ENCODE peak calls at places on chromosomes 7 and 10, in five cellular contexts. C is brain pericyte, P is fibroblast of the aortic adventitia, W is NCI-H1105 treated with DMSO at 0.1 percent for 48 hours, D is left ventricle myocardium superior. M is an unnamed sample.
A peak's percentile ranks its signal among the peaks of the same experiment; 100 is the strongest.

GRCh38 chr7:38862666-38863065 is 46.3 kb downstream of the VPS41 start:
- DNase-seq in C (no peak), P (no peak), W (no peak), D (no peak), M (no peak)

GRCh38 chr10:46229144-46229563 is 57.6 kb upstream of the ANTXRL start:
- DNase-seq in C (no peak), P (peak; percentile 4), W (no peak), D (peak; percentile 6), M (no peak)

GRCh38 chr7:125357681-125358440 is 428.2 kb upstream of the POT1 start:
- DNase-seq in C (no peak), P (peak; percentile 8), W (no peak), D (no peak), M (no peak)

GRCh38 chr10:48430402-48430993 is 124.0 kb downstream of the MAPK8 start:
- DNase-seq in C (no peak), P (no peak), W (no peak), D (no peak), M (no peak)

GRCh38 chr7:30936650-30937245 is 25.1 kb downstream of the AQP1 start:
- DNase-seq in C (no peak), P (no peak), W (no peak), D (no peak), M (no peak)

GRCh38 chr10:80122110-80122710 is 10.3 kb upstream of the PLAC9 start:
- DNase-seq in C (no peak), P (no peak), W (no peak), D (no peak), M (no peak)

GRCh38 chr7:39603931-39604330 is 19.4 kb upstream of the RALA start:
- DNase-seq in C (no peak), P (no peak), W (no peak), D (no peak), M (no peak)

GRCh38 chr7:101435461-101436225 is 73.0 kb downstream of the COL26A1 start:
- DNase-seq in C (no peak), P (no peak), W (no peak), D (no peak), M (no peak)

GRCh38 chr10:86711957-86712708 is 43.8 kb downstream of the LDB3 start:
- DNase-seq in C (no peak), P (peak; percentile 34), W (peak; percentile 19), D (peak; percentile 71), M (no peak)

GRCh38 chr7:80806653-80807052 is 112.2 kb downstream of the SEMA3C start:
- DNase-seq in C (no peak), P (no peak), W (no peak), D (no peak), M (peak; percentile 50)